ENCODE peak calls at places on chromosomes 1 and 21, in ten cellular contexts. L is T follicular helper cell; G is mucosa of descending colon; T is AG08396; Q is NCI-H2081; D is OCI-LY7; U is cardiac fibroblast; F is LHCN-M2; A is Jurkat, Clone E6-1; X is T-helper 1 cell. Y is an unnamed sample.

GRCh38 chr1:154967331-154967950 is 3.1 kb downstream of the SHC1 start:
- DNase-seq in X (no peak), D (no peak), Q (no peak), G (no peak), U (no peak), F (no peak), T (no peak), L (no peak), A (no peak), Y (no peak)

GRCh38 chr1:160522622-160523345 is at the start of gene SLAMF6:
- DNase-seq in A (peak), U (no peak), F (no peak), G (peak), L (no peak), T (no peak), Q (no peak), D (peak), X (peak), Y (no peak)

GRCh38 chr1:224929335-224930237 is at the start of gene DNAH14:
- DNase-seq in T (peak), L (no peak), A (peak), Q (peak), X (no peak), F (peak), U (peak), G (peak), D (no peak), Y (peak)

GRCh38 chr21:33123396-33124120 is 53.6 kb downstream of the OLIG1 start:
- DNase-seq in F (no peak), L (no peak), T (no peak), D (no peak), U (no peak), X (no peak), Q (no peak), A (no peak), G (no peak), Y (no peak)

GRCh38 chr1:66613187-66613586 is 79.2 kb downstream of the SGIP1 start:
- DNase-seq in D (no peak), G (no peak), A (no peak), F (peak), T (no peak), Q (no peak), U (peak), L (no peak), X (no peak), Y (no peak)

GRCh38 chr1:220791287-220791686 is 4.6 kb downstream of the MTARC1 start:
- DNase-seq in G (no peak), T (no peak), L (no peak), U (no peak), D (no peak), A (peak), F (no peak), X (no peak), Q (peak), Y (no peak)

GRCh38 chr21:44767834-44768831 is 33.5 kb downstream of the UBE2G2 start:
- DNase-seq in L (no peak), Q (peak), G (no peak), U (no peak), T (no peak), D (no peak), A (no peak), X (no peak), F (no peak), Y (no peak)

GRCh38 chr1:179591592-179592580 is at the start of gene TDRD5:
- DNase-seq in T (peak), L (no peak), U (no peak), X (no peak), A (no peak), G (peak), D (no peak), F (no peak), Q (no peak), Y (no peak)

GRCh38 chr1:25926731-25927496 is 20.7 kb upstream of the STMN1 start:
- DNase-seq in A (no peak), U (no peak), F (no peak), G (no peak), Q (peak), X (no peak), L (no peak), D (no peak), T (no peak), Y (no peak)

GRCh38 chr1:235887676-235888075 is 21.0 kb upstream of the LYST start:
- DNase-seq in F (no peak), L (no peak), G (no peak), U (no peak), T (no peak), A (no peak), Q (no peak), D (no peak), X (no peak), Y (no peak)

GRCh38 chr1:156471496-156472490 is 28.8 kb downstream of the MEF2D start:
- DNase-seq in X (no peak), T (no peak), A (no peak), D (no peak), G (peak), Q (peak), U (peak), L (no peak), F (no peak), Y (no peak)

GRCh38 chr1:194225781-194226180 is 1039.4 kb upstream of the B3GALT2 start:
- DNase-seq in D (peak), L (no peak), A (peak), F (peak), X (no peak), Q (no peak), T (no peak), G (peak), U (no peak), Y (no peak)

GRCh38 chr1:223133824-223134435 is 9.1 kb downstream of the TLR5 start:
- DNase-seq in D (peak), F (peak), A (peak), G (peak), U (peak), L (peak), T (peak), Q (peak), X (peak), Y (peak)

GRCh38 chr1:66253330-66253921 is 280.5 kb upstream of the SGIP1 start:
- DNase-seq in L (no peak), A (no peak), G (peak), D (peak), T (peak), F (peak), Q (peak), X (no peak), U (peak), Y (no peak)